ENCODE peak calls at places on chromosomes 2 and 18, in seven cellular contexts. Z is tibial artery, V is sigmoid colon, W is OCI-LY7, S is fibroblast of lung, A is GM23338, H is neural progenitor cell. D is an unnamed sample.

GRCh38 chr2:186532891-186533290 is 46.8 kb downstream of the ZC3H15 start:
- DNase-seq in Z (no peak), V (no peak), W (no peak), S (peak; percentile 86), A (no peak), H (no peak), D (no peak)

GRCh38 chr2:157809212-157809611 is 66.9 kb downstream of the ACVR1 start:
- DNase-seq in Z (no peak), V (no peak), W (no peak), S (peak; percentile 93), A (no peak), H (no peak), D (no peak)

GRCh38 chr2:64613276-64613675 is 40.4 kb downstream of the SERTAD2 start:
- DNase-seq in Z (no peak), V (peak; percentile 25), W (no peak), S (peak; percentile 59), A (no peak), H (no peak), D (no peak)

GRCh38 chr2:146246734-146247523 is 1597.9 kb upstream of the ACVR2A start:
- DNase-seq in Z (no peak), V (no peak), W (no peak), S (peak; percentile 65), A (no peak), H (no peak), D (no peak)

GRCh38 chr2:9463698-9464034 is 10.7 kb upstream of the IAH1 start:
- DNase-seq in Z (no peak), V (no peak), W (peak; percentile 37), S (peak; percentile 65), A (no peak), H (no peak), D (no peak)

GRCh38 chr2:16184341-16184890 is 244.1 kb downstream of the MYCN start:
- DNase-seq in Z (no peak), V (no peak), W (no peak), S (no peak), A (no peak), H (no peak), D (no peak)

GRCh38 chr2:28276076-28276618 is 116.5 kb upstream of the FOSL2 start:
- DNase-seq in Z (no peak), V (no peak), W (no peak), S (peak; percentile 99), A (no peak), H (no peak), D (peak; percentile 91)

GRCh38 chr2:150271952-150272351 is 215.5 kb downstream of the RND3 start:
- DNase-seq in Z (no peak), V (no peak), W (no peak), S (peak; percentile 89), A (no peak), H (no peak), D (no peak)

GRCh38 chr2:235966932-235967331 is 201.3 kb downstream of the GBX2 start:
- DNase-seq in Z (no peak), V (peak; percentile 38), W (no peak), S (no peak), A (no peak), H (no peak), D (no peak)

GRCh38 chr18:6781846-6782245 is 52.3 kb downstream of the ARHGAP28 start:
- DNase-seq in Z (no peak), V (no peak), W (no peak), S (peak; percentile 58), A (no peak), H (no peak), D (no peak)

GRCh38 chr18:40159141-40160017 is 1795.7 kb upstream of the PIK3C3 start:
- DNase-seq in Z (no peak), V (no peak), W (no peak), S (peak; percentile 33), A (peak; percentile 71), H (peak; percentile 55), D (no peak)

GRCh38 chr2:69770193-69770702 is 28.3 kb downstream of the ANXA4 start:
- DNase-seq in Z (peak; percentile 74), V (no peak), W (no peak), S (peak; percentile 91), A (no peak), H (no peak), D (peak; percentile 91)

GRCh38 chr2:85538507-85539360 is at the start of gene MAT2A:
- DNase-seq in Z (peak; percentile 96), V (peak; percentile 97), W (peak; percentile 95), S (peak; percentile 90), A (peak; percentile 96), H (peak; percentile 97), D (no peak)

GRCh38 chr2:133518646-133519344 is 49.5 kb downstream of the NCKAP5 start:
- DNase-seq in Z (no peak), V (no peak), W (no peak), S (no peak), A (no peak), H (no peak), D (no peak)

GRCh38 chr2:227411990-227412350 is 24.2 kb upstream of the SCYGR1 start:
- DNase-seq in Z (no peak), V (no peak), W (no peak), S (peak; percentile 61), A (no peak), H (no peak), D (no peak)

GRCh38 chr2:108413731-108414130 is 35.3 kb upstream of the GCC2 start:
- DNase-seq in Z (no peak), V (no peak), W (no peak), S (no peak), A (no peak), H (no peak), D (no peak)

GRCh38 chr2:230796280-230796862 is 68.4 kb upstream of the ITM2C start:
- DNase-seq in Z (no peak), V (no peak), W (no peak), S (peak; percentile 86), A (no peak), H (no peak), D (no peak)

GRCh38 chr2:230797515-230798495 is 66.9 kb upstream of the ITM2C start:
- DNase-seq in Z (no peak), V (no peak), W (peak; percentile 25), S (peak; percentile 66), A (no peak), H (no peak), D (no peak)

GRCh38 chr2:230794472-230794871 is 70.3 kb upstream of the ITM2C start:
- DNase-seq in Z (no peak), V (no peak), W (no peak), S (peak; percentile 52), A (peak; percentile 42), H (no peak), D (no peak)

GRCh38 chr2:230793573-230794359 is 71.0 kb upstream of the ITM2C start:
- DNase-seq in Z (peak; percentile 91), V (peak; percentile 92), W (no peak), S (peak; percentile 100), A (no peak), H (no peak), D (peak; percentile 93)

GRCh38 chr2:230795856-230796255 is 68.9 kb upstream of the ITM2C start:
- DNase-seq in Z (peak; percentile 71), V (peak; percentile 79), W (no peak), S (no peak), A (no peak), H (no peak), D (no peak)
- H3K27ac ChIP-seq in Z (peak overlapping the region; percentile 60), V (peak overlapping the region; percentile 24), W (no peak overlapping the region), S (peak overlapping the region; percentile 90), A (no peak overlapping the region), H (no peak overlapping the region), D (peak overlapping the region; percentile 17)

GRCh38 chr2:237154050-237154638 is 68.5 kb downstream of the COPS8 start:
- DNase-seq in Z (peak; percentile 68), V (no peak), W (peak; percentile 79), S (peak; percentile 65), A (peak; percentile 76), H (peak; percentile 66), D (no peak)
- TF ChIP-seq CTCF in Z (peak; percentile 59), V (peak; percentile 40), W (peak; percentile 89), S (peak; percentile 77), A (peak; percentile 96), H (peak; percentile 79), D (peak; percentile 90)

DNA sequence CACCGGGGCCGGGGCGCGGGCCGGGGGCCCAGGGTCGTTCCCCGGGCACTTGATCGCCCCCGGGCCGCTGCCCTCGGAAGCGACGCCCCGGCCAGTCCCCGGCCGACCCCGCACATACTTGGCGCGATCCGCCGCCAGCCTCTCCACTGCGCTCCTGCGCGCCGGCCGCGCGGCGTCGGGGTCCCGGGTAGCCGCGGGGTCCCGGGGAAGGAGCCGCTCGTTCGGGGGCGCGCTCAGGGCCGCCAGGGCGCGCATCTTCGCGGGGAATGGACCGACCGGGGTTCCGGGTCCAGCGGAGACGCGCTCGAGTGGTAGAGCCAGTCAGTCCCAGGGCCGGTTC is 204 bp downstream of the FAM110C start:
- DNase-seq in Z (no peak), V (no peak), W (no peak), S (no peak), A (peak; percentile 48), H (peak; percentile 59), D (no peak)
- H3K4me3 ChIP-seq in Z (peak overlapping the region; percentile 86), V (peak overlapping the region; percentile 58), W (no peak overlapping the region), S (no peak overlapping the region), A (peak overlapping the region; percentile 68), H (peak overlapping the region; percentile 63), D (peak overlapping the region; percentile 39)

GRCh38 chr2:112690853-112691390 is 29.9 kb upstream of the NT5DC4 start:
- DNase-seq in Z (peak; percentile 79), V (peak; percentile 71), W (peak; percentile 76), S (peak; percentile 58), A (peak; percentile 70), H (peak; percentile 46), D (peak; percentile 48)
- H3K27ac ChIP-seq in Z (no peak overlapping the region), V (no peak overlapping the region), W (no peak overlapping the region), S (peak overlapping the region; percentile 29), A (no peak overlapping the region), H (no peak overlapping the region), D (peak overlapping the region; percentile 75)

GRCh38 chr18:65725421-65726050 is 25.3 kb upstream of the CDH7 start:
- DNase-seq in Z (no peak), V (no peak), W (no peak), S (no peak), A (peak; percentile 84), H (peak; percentile 60), D (peak; percentile 5)
- TF ChIP-seq CTCF in Z (no peak), V (no peak), W (peak; percentile 35), S (no peak), A (peak; percentile 88), H (peak; percentile 71), D (peak; percentile 45)

GRCh38 chr18:500230-500555 is 308 bp downstream of the COLEC12 start:
- DNase-seq in Z (no peak), V (peak; percentile 62), W (no peak), S (no peak), A (peak; percentile 66), H (peak; percentile 56), D (no peak)

GRCh38 chr18:499351-500229 is 911 bp downstream of the COLEC12 start:
- DNase-seq in Z (no peak), V (peak; percentile 65), W (no peak), S (peak; percentile 94), A (peak; percentile 47), H (peak; percentile 33), D (no peak)

GRCh38 chr18:498901-499300 is 1.6 kb downstream of the COLEC12 start:
- DNase-seq in Z (no peak), V (no peak), W (no peak), S (no peak), A (peak; percentile 38), H (no peak), D (no peak)

GRCh38 chr18:500556-501405 is at the start of gene COLEC12:
- DNase-seq in Z (no peak), V (peak; percentile 66), W (no peak), S (peak; percentile 42), A (peak; percentile 68), H (peak; percentile 87), D (no peak)

GRCh38 chr18:501406-501714 is 859 bp upstream of the COLEC12 start:
- DNase-seq in Z (no peak), V (no peak), W (no peak), S (no peak), A (peak; percentile 56), H (peak; percentile 44), D (no peak)
- H3K4me3 ChIP-seq in Z (no peak overlapping the region), V (peak overlapping the region; percentile 63), W (no peak overlapping the region), S (no peak overlapping the region), A (peak overlapping the region; percentile 88), H (peak overlapping the region; percentile 74), D (no peak overlapping the region)

D was measured in Panc1.